ENCODE peak calls at places on chromosomes 16 and 17, in six cellular contexts. X is prostate gland, V is adrenal gland, F is breast epithelium, M is thoracic aorta, C is A549. O is an unnamed sample.

GRCh38 chr17:46742539-46743270 is 75.8 kb downstream of the WNT3 start:
- DNase-seq in X (no peak), V (no peak), F (no peak), M (no peak), C (peak), O (no peak)

GRCh38 chr16:56625140-56625942 is at the start of gene MT1E:
- DNase-seq in X (peak), V (peak), F (peak), M (no peak), C (no peak), O (no peak)

GRCh38 chr17:55454906-55455474 is 33.4 kb upstream of the MMD start:
- DNase-seq in X (peak), V (no peak), F (no peak), M (no peak), C (peak), O (no peak)

GRCh38 chr17:41516828-41517283 is 1.8 kb downstream of the KRT15 start:
- DNase-seq in X (no peak), V (no peak), F (no peak), M (no peak), C (no peak), O (no peak)

GRCh38 chr16:67294927-67295326 is 15.6 kb downstream of the PLEKHG4 start:
- DNase-seq in X (no peak), V (no peak), F (no peak), M (no peak), C (no peak), O (no peak)

GRCh38 chr17:43530303-43531081 is 15.6 kb downstream of the ETV4 start:
- DNase-seq in X (peak), V (peak), F (no peak), M (no peak), C (no peak), O (no peak)

GRCh38 chr17:78535285-78536197 is 41.7 kb downstream of the DNAH17 start:
- DNase-seq in X (peak), V (no peak), F (no peak), M (no peak), C (no peak), O (peak)

GRCh38 chr17:48773245-48773644 is 43.8 kb downstream of the TTLL6 start:
- DNase-seq in X (no peak), V (no peak), F (no peak), M (no peak), C (no peak), O (no peak)

GRCh38 chr16:11298143-11298900 is 17.2 kb upstream of the PRM1 start:
- DNase-seq in X (no peak), V (no peak), F (no peak), M (no peak), C (no peak), O (no peak)

GRCh38 chr17:5883775-5884665 is 186.2 kb upstream of the WSCD1 start:
- DNase-seq in X (no peak), V (no peak), F (no peak), M (no peak), C (no peak), O (no peak)

GRCh38 chr16:580141-580945 is 9.5 kb upstream of the RAB40C start:
- DNase-seq in X (no peak), V (no peak), F (no peak), M (no peak), C (no peak), O (no peak)

GRCh38 chr17:74840989-74841666 is 18.6 kb downstream of the GRIN2C start:
- DNase-seq in X (peak), V (peak), F (no peak), M (no peak), C (no peak), O (no peak)

GRCh38 chr17:7307686-7308624 is 527 bp downstream of the EIF5A start:
- DNase-seq in X (no peak), V (peak), F (no peak), M (no peak), C (peak), O (no peak)

GRCh38 chr17:80546267-80546666 is 1.6 kb downstream of the RPTOR start:
- DNase-seq in X (no peak), V (no peak), F (no peak), M (no peak), C (no peak), O (no peak)

GRCh38 chr17:17401271-17401781 is 75.5 kb upstream of the MED9 start:
- DNase-seq in X (no peak), V (no peak), F (no peak), M (no peak), C (peak), O (no peak)
- TF ChIP-seq CTCF in X (no peak), V (no peak), F (no peak), M (no peak), C (no peak), O (peak)

GRCh38 chr16:84604477-84605013 is 13.3 kb downstream of the COTL1 start:
- DNase-seq in X (no peak), V (no peak), F (no peak), M (no peak), C (no peak), O (no peak)
- H3K4me3 ChIP-seq in X (no peak), V (no peak), F (no peak), M (no peak), C (no peak), O (no peak)

GRCh38 chr17:31411707-31412285 is 20.3 kb downstream of the RAB11FIP4 start:
- DNase-seq in X (no peak), V (no peak), F (no peak), M (no peak), C (no peak), O (no peak)
- H3K27ac ChIP-seq in X (no peak), V (no peak), F (no peak), M (no peak), C (no peak), O (no peak)

DNA sequence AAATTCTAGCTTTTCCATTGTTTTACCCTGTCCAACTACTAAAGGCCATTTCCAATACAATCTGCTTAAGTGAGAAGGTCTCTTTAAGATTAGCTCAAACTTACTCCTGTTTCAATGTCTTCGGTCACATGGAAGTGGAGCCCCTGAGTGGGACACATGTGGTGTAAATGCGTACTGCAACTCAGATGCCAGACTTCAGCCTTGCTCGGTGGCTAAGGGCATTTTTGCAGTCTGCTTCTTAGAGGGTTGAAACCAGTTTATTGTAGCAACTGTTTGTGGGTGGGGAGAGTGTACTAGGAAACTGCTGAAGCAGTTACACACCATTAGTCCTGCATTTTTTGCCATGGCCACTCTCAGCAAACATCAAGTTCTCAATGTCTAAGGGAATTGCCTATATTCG is 140.6 kb downstream of the PARN start:
- DNase-seq in X (no peak), V (peak), F (no peak), M (no peak), C (peak), O (no peak)
- TF ChIP-seq CTCF in X (no peak), V (peak), F (no peak), M (peak), C (no peak), O (peak)

O was measured in keratinocyte.